ENCODE peak calls at places on chromosomes 5 and 9, in six cellular contexts. V is ureter; E is fibroblast of mammary gland; X is uterus; S is stimulated activated naive CD8-positive, alpha-beta T cell treated with anti-CD3 and anti-CD28 coated beads, Interleukin-15, amount 100 ng/mL, for 72 hours; L is psoas muscle. R is an unnamed sample.

GRCh38 chr5:16819522-16820167 is 116.4 kb downstream of the MYO10 start:
- DNase-seq in V (no peak), E (peak), X (no peak), S (no peak), L (no peak), R (no peak)

GRCh38 chr9:93679536-93680444 is 103.4 kb downstream of the PHF2 start:
- DNase-seq in V (peak), E (no peak), X (peak), S (peak), L (peak), R (no peak)

GRCh38 chr5:103366938-103367549 is 108.5 kb downstream of the MACIR start:
- DNase-seq in V (no peak), E (no peak), X (no peak), S (no peak), L (no peak), R (peak)

GRCh38 chr5:133241179-133241728 is 189.4 kb downstream of the HSPA4 start:
- DNase-seq in V (no peak), E (no peak), X (no peak), S (no peak), L (no peak), R (no peak)

GRCh38 chr9:4792572-4793411 is at the start of gene RCL1:
- DNase-seq in V (peak), E (peak), X (peak), S (peak), L (peak), R (peak)

GRCh38 chr9:70263421-70263820 is 4.6 kb downstream of the SMC5 start:
- DNase-seq in V (no peak), E (peak), X (no peak), S (no peak), L (no peak), R (no peak)

GRCh38 chr9:33202552-33203300 is 35.6 kb upstream of the B4GALT1 start:
- DNase-seq in V (peak), E (peak), X (peak), S (peak), L (peak), R (peak)

GRCh38 chr5:34676409-34676808 is 20.3 kb downstream of the RAI14 start:
- DNase-seq in V (no peak), E (peak), X (no peak), S (no peak), L (no peak), R (peak)

GRCh38 chr5:5179597-5179996 is 39.5 kb downstream of the ADAMTS16 start:
- DNase-seq in V (no peak), E (no peak), X (no peak), S (no peak), L (no peak), R (no peak)

GRCh38 chr9:70120834-70121510 is 77.3 kb downstream of the MAMDC2 start:
- DNase-seq in V (peak), E (peak), X (peak), S (no peak), L (peak), R (peak)

GRCh38 chr5:6503342-6503741 is 54.7 kb downstream of the UBE2QL1 start:
- DNase-seq in V (no peak), E (no peak), X (no peak), S (no peak), L (no peak), R (no peak)

GRCh38 chr5:37938086-37938852 is 98.4 kb upstream of the GDNF start:
- DNase-seq in V (no peak), E (no peak), X (no peak), S (no peak), L (no peak), R (no peak)

GRCh38 chr5:36596756-36597155 is 9.7 kb upstream of the SLC1A3 start:
- DNase-seq in V (no peak), E (no peak), X (no peak), S (no peak), L (no peak), R (no peak)

GRCh38 chr9:70760228-70760627 is 345.8 kb upstream of the KLF9 start:
- DNase-seq in V (no peak), E (no peak), X (no peak), S (no peak), L (no peak), R (no peak)